ENCODE peak calls at places on chromosomes 4 and X, in seven cellular contexts. W, Q, V, Z, C, G and M are unnamed samples.

GRCh38 chr4:158934996-158935669 is 166.3 kb downstream of the FNIP2 start:
- DNase-seq in Q (no peak), G (no peak), V (no peak), W (no peak), C (no peak), Z (no peak), M (no peak)

GRCh38 chr4:55247521-55247920 is 98.5 kb upstream of the SRD5A3 start:
- DNase-seq in V (no peak), Z (no peak), C (no peak), Q (no peak), W (no peak), G (no peak), M (no peak)

GRCh38 chrX:49040376-49040955 is 2.7 kb downstream of the TFE3 start:
- DNase-seq in W (no peak), C (no peak), Z (no peak), V (no peak), G (no peak), Q (no peak), M (no peak)

GRCh38 chr4:158649111-158649680 is 22.5 kb downstream of the C4orf46 start:
- DNase-seq in Z (no peak), G (no peak), Q (no peak), V (no peak), C (no peak), W (no peak), M (no peak)

GRCh38 chr4:47639531-47639930 is 154.5 kb downstream of the ATP10D start:
- DNase-seq in V (no peak), Q (no peak), Z (no peak), C (no peak), W (no peak), G (no peak), M (no peak)

GRCh38 chrX:53262918-53263394 is 18.4 kb downstream of the IQSEC2 start:
- DNase-seq in G (no peak), Q (no peak), V (peak), Z (peak), W (no peak), C (no peak), M (no peak)

GRCh38 chr4:149344436-149344835 is 471.2 kb downstream of the IQCM start:
- DNase-seq in G (no peak), V (no peak), C (no peak), Q (no peak), Z (no peak), W (no peak), M (no peak)

GRCh38 chr4:26206981-26207380 is 113.8 kb upstream of the RBPJ start:
- DNase-seq in G (no peak), C (no peak), V (no peak), Q (no peak), W (no peak), Z (no peak), M (no peak)

GRCh38 chr4:185637162-185637875 is 102.0 kb upstream of the PDLIM3 start:
- DNase-seq in Q (no peak), G (no peak), W (no peak), V (no peak), C (no peak), Z (no peak), M (no peak)

GRCh38 chr4:15149842-15150592 is 147.7 kb downstream of the CPEB2 start:
- DNase-seq in G (peak), C (no peak), Z (peak), Q (peak), V (peak), W (no peak), M (peak)

GRCh38 chrX:154096140-154097002 is 1.1 kb downstream of the MECP2 start:
- DNase-seq in C (no peak), V (no peak), Q (no peak), W (no peak), Z (no peak), G (peak), M (peak)

GRCh38 chr4:40672528-40673522 is 43.2 kb upstream of the RBM47 start:
- DNase-seq in G (peak), Q (no peak), V (peak), C (peak), Z (peak), W (no peak), M (peak)

GRCh38 chr4:151955721-151956340 is 195.0 kb upstream of the GATB start:
- DNase-seq in W (no peak), G (no peak), C (no peak), Q (no peak), Z (no peak), V (no peak), M (no peak)

GRCh38 chrX:97315939-97316338 is 432.2 kb downstream of the RPA4 start:
- DNase-seq in W (no peak), Z (no peak), C (no peak), G (no peak), Q (no peak), V (no peak), M (no peak)

GRCh38 chrX:134480061-134480460 is 20.1 kb downstream of the HPRT1 start:
- DNase-seq in V (no peak), C (no peak), W (no peak), G (no peak), Q (no peak), Z (no peak), M (no peak)

GRCh38 chr4:175411251-175411650 is 400.8 kb downstream of the GPM6A start:
- DNase-seq in C (no peak), W (no peak), G (no peak), V (no peak), Z (no peak), Q (no peak), M (no peak)

GRCh38 chrX:150155396-150156048 is 207.6 kb upstream of the MAMLD1 start:
- DNase-seq in Q (no peak), C (no peak), Z (peak), G (no peak), W (no peak), V (peak), M (no peak)

GRCh38 chrX:153460826-153461225 is 9.6 kb downstream of the HAUS7 start:
- DNase-seq in W (peak), V (no peak), C (no peak), G (peak), Q (no peak), Z (peak), M (peak)

GRCh38 chrX:55715847-55716246 is 1.7 kb upstream of the RRAGB start:
- DNase-seq in Z (no peak), C (no peak), Q (no peak), V (no peak), W (no peak), G (no peak), M (no peak)

GRCh38 chrX:48498374-48498809 is 10.4 kb upstream of the PORCN start:
- DNase-seq in V (peak), C (peak), W (no peak), Z (peak), G (no peak), Q (no peak), M (no peak)

GRCh38 chr4:106502106-106502699 is 133.6 kb upstream of the GIMD1 start:
- DNase-seq in W (no peak), C (peak), V (no peak), Z (peak), G (peak), Q (peak), M (peak)

GRCh38 chr4:140252144-140252741 is 98.3 kb upstream of the MAML3 start:
- DNase-seq in Z (no peak), C (no peak), G (peak), Q (peak), W (no peak), V (no peak), M (peak)

GRCh38 chr4:2125023-2125422 is 65.9 kb downstream of the NAT8L start:
- DNase-seq in C (no peak), G (no peak), V (no peak), Q (no peak), Z (no peak), W (no peak), M (no peak)

GRCh38 chr4:82748176-82748575 is 50.4 kb downstream of the SCD5 start:
- DNase-seq in G (peak), W (no peak), Q (no peak), V (no peak), C (no peak), Z (no peak), M (no peak)

GRCh38 chrX:38699603-38700110 is 101.6 kb upstream of the MID1IP1 start:
- DNase-seq in Z (no peak), W (no peak), G (no peak), C (no peak), Q (no peak), V (no peak), M (no peak)

GRCh38 chr4:43271946-43272345 is 379.4 kb downstream of the GRXCR1 start:
- DNase-seq in Q (no peak), G (no peak), W (no peak), C (no peak), V (no peak), Z (no peak), M (no peak)